ENCODE peak calls at places on chromosomes 16 and 17, in four cellular contexts. E, W, T and V are unnamed samples.

GRCh38 chr16:57532251-57532625 is 4.1 kb downstream of the CCDC102A start:
- DNase-seq in E (no peak), W (peak; percentile 22), T (no peak), V (no peak)

GRCh38 chr16:88530858-88531203 is 39.4 kb upstream of the ZC3H18 start:
- DNase-seq in E (no peak), W (no peak), T (no peak), V (no peak)

GRCh38 chr16:23966577-23966976 is 130.8 kb downstream of the PRKCB start:
- DNase-seq in E (no peak), W (no peak), T (no peak), V (no peak)

GRCh38 chr16:17173134-17173729 is 297.5 kb downstream of the XYLT1 start:
- DNase-seq in E (no peak), W (peak; percentile 41), T (no peak), V (no peak)

GRCh38 chr17:3843935-3844516 is 2.0 kb downstream of the NCBP3 start:
- DNase-seq in E (peak; percentile 38), W (peak; percentile 57), T (no peak), V (peak; percentile 40)

GRCh38 chr16:87098361-87098760 is 218.8 kb downstream of the C16orf95 start:
- DNase-seq in E (no peak), W (no peak), T (no peak), V (no peak)

GRCh38 chr16:13923703-13924298 is 3.8 kb downstream of the ERCC4 start:
- DNase-seq in E (no peak), W (no peak), T (no peak), V (peak; percentile 67)

GRCh38 chr17:859461-860195 is 77.5 kb downstream of the MRM3 start:
- DNase-seq in E (no peak), W (no peak), T (no peak), V (peak; percentile 80)

GRCh38 chr17:42136654-42137051 is 14.0 kb downstream of the HSPB9 start:
- DNase-seq in E (no peak), W (no peak), T (no peak), V (no peak)

GRCh38 chr16:50376997-50377396 is 8.2 kb upstream of the BRD7 start:
- DNase-seq in E (no peak), W (no peak), T (no peak), V (no peak)

GRCh38 chr16:70391881-70392481 is 45.3 kb downstream of the DDX19A start:
- DNase-seq in E (no peak), W (no peak), T (no peak), V (no peak)

GRCh38 chr17:78355045-78355641 is 4.7 kb downstream of the SOCS3 start:
- DNase-seq in E (peak; percentile 28), W (no peak), T (no peak), V (no peak)